ENCODE peak calls at places on chromosome 13, in eight cellular contexts. G is nephron progenitor cell, S is left ventricle myocardium inferior, V is ovary, F is AG04450, D is GM10248, O is tibial artery, U is foreskin fibroblast. E is an unnamed sample.

GRCh38 chr13:38755792-38756191 is 68.9 kb downstream of the FREM2 start:
- DNase-seq in G (no peak), S (no peak), V (no peak), F (no peak), D (no peak), O (no peak), U (no peak), E (no peak)

GRCh38 chr13:37534181-37534580 is 64.4 kb downstream of the POSTN start:
- DNase-seq in G (no peak), S (no peak), V (no peak), F (peak), D (no peak), O (no peak), U (peak), E (no peak)

GRCh38 chr13:106349080-106349841 is 186.2 kb downstream of the EFNB2 start:
- DNase-seq in G (peak), S (peak), V (no peak), F (no peak), D (no peak), O (no peak), U (peak), E (no peak)

GRCh38 chr13:98890920-98891319 is 86.9 kb downstream of the DOCK9 start:
- DNase-seq in G (peak), S (no peak), V (no peak), F (no peak), D (no peak), O (no peak), U (no peak), E (no peak)

GRCh38 chr13:32587774-32588165 is 1.5 kb downstream of the PDS5B start:
- DNase-seq in G (no peak), S (no peak), V (no peak), F (no peak), D (no peak), O (no peak), U (no peak), E (no peak)

GRCh38 chr13:20608438-20609020 is 41.6 kb downstream of the IFT88 start:
- DNase-seq in G (no peak), S (no peak), V (no peak), F (no peak), D (no peak), O (no peak), U (no peak), E (no peak)

GRCh38 chr13:52925775-52926285 is 77.4 kb upstream of the PCDH8 start:
- DNase-seq in G (no peak), S (peak), V (no peak), F (no peak), D (no peak), O (no peak), U (peak), E (no peak)

GRCh38 chr13:52738719-52739467 is 727 bp downstream of the CNMD start:
- DNase-seq in G (peak), S (no peak), V (no peak), F (no peak), D (peak), O (no peak), U (peak), E (peak)

GRCh38 chr13:30382836-30383525 is 39.3 kb upstream of the UBE2L5 start:
- DNase-seq in G (no peak), S (no peak), V (no peak), F (no peak), D (no peak), O (peak), U (no peak), E (no peak)

GRCh38 chr13:39463611-39464010 is 139.4 kb downstream of the LHFPL6 start:
- DNase-seq in G (no peak), S (no peak), V (no peak), F (no peak), D (no peak), O (no peak), U (no peak), E (no peak)

GRCh38 chr13:46905249-46905648 is 8.4 kb upstream of the HTR2A start:
- DNase-seq in G (no peak), S (no peak), V (no peak), F (no peak), D (no peak), O (no peak), U (peak), E (no peak)
- TF ChIP-seq CTCF in G (no peak), S (no peak), V (no peak), F (peak), D (peak), O (no peak), U (peak), E (peak)

GRCh38 chr13:113801289-113801961 is 42.4 kb downstream of the TMEM255B start:
- DNase-seq in G (no peak), S (no peak), V (no peak), F (no peak), D (no peak), O (peak), U (no peak), E (no peak)

GRCh38 chr13:113803409-113804016 is 44.5 kb downstream of the TMEM255B start:
- DNase-seq in G (no peak), S (no peak), V (no peak), F (no peak), D (no peak), O (peak), U (no peak), E (no peak)

GRCh38 chr13:113800576-113800926 is 41.5 kb downstream of the TMEM255B start:
- DNase-seq in G (no peak), S (no peak), V (no peak), F (no peak), D (no peak), O (peak), U (no peak), E (no peak)

GRCh38 chr13:113802761-113803160 is 43.7 kb downstream of the TMEM255B start:
- DNase-seq in G (no peak), S (no peak), V (no peak), F (no peak), D (no peak), O (peak), U (no peak), E (no peak)

GRCh38 chr13:113802090-113802531 is 43.1 kb downstream of the TMEM255B start:
- DNase-seq in G (peak), S (peak), V (peak), F (peak), D (no peak), O (peak), U (peak), E (no peak)
- TF ChIP-seq CTCF in G (no peak), S (no peak), V (no peak), F (peak), D (no peak), O (no peak), U (peak), E (no peak)

GRCh38 chr13:112608212-112608611 is 20.3 kb upstream of the TUBGCP3 start:
- DNase-seq in G (no peak), S (no peak), V (no peak), F (no peak), D (no peak), O (no peak), U (no peak), E (no peak)

GRCh38 chr13:112603641-112604220 is 15.8 kb upstream of the TUBGCP3 start:
- DNase-seq in G (no peak), S (no peak), V (no peak), F (no peak), D (no peak), O (no peak), U (peak), E (no peak)

GRCh38 chr13:112601351-112601750 is 13.4 kb upstream of the TUBGCP3 start:
- DNase-seq in G (no peak), S (no peak), V (no peak), F (no peak), D (no peak), O (no peak), U (no peak), E (no peak)

GRCh38 chr13:112605531-112605990 is 17.6 kb upstream of the TUBGCP3 start:
- DNase-seq in G (no peak), S (no peak), V (no peak), F (no peak), D (no peak), O (no peak), U (peak), E (no peak)

DNA sequence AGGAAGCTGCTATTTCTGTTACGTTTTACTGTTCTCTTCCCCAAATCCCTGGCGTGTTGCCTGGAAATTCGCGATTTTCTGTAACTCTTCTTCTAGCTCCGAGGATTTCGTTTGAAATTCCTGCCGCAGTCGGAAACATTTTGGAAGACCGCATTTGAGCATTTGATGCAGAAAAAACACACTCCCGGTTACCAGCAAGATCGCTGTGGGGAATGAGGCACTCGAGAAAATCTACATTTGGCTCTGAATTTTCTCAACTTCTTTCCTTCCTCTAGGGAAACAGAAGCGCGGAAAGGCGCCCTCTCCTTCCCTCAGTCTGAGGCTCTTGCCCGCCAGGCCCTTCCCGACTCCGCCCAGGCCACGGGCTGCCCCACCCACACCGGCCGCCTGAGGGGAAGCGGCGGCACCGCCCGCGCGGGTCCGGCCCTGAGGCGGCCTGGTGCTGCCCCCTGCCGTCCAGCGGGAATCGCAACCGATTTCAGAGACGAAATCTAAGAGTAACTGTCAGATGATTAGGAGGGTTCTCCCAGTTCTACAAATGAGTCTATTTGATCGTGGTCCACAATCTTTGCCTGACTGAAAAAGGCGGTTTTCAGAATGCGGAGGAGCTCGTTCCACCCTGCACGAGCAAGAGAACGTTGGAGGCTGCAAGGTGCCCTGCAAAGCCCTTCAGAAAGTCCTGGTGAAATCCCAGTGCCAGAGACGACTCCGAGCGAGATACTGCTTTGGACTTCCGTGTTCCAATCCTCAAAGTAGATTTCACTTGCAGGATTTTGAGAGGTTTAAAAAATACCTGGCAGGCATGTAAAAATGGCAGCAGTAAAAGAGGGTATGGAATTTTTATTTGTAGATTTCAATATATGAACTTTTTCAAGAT is 18.4 kb upstream of the TUBGCP3 start:
- DNase-seq in G (peak), S (peak), V (peak), F (peak), D (peak), O (peak), U (peak), E (peak)
- TF ChIP-seq CTCF in G (peak), S (peak), V (peak), F (peak), D (peak), O (peak), U (peak), E (peak)

DNA sequence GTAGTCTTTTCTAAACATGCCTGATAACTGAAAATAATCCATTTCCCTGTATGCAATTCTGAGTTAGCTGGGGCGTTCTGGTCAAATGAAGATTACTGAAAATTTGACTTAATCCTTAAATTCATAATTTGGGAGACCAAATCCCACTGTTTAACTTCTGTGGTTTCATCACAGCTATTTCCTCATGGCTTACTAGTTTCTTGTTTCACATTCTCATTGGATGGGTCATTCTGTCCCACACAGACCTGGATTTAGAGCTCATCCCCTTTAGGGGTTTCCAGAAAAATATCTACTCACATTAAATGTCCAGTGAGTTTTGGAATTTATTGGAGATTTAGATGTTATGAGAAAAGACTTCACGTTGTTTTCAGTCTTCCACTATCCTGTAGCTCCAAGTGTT is 709.3 kb upstream of the KLHL1 start:
- DNase-seq in G (no peak), S (no peak), V (no peak), F (no peak), D (no peak), O (no peak), U (peak), E (no peak)
- TF ChIP-seq CTCF in G (no peak), S (no peak), V (no peak), F (no peak), D (no peak), O (no peak), U (no peak), E (no peak)

E was measured in GM13977.